ENCODE peak calls at places on chromosomes 2 and 18, in four cellular contexts. One of them, this sample, is unnamed.

GRCh38 chr18:77478619-77479018 is 229.0 kb downstream of the GALR1 start:
- DNase-seq in spleen: no peak
- DNase-seq in neural progenitor cell: no peak
- DNase-seq in A549: no peak
- DNase-seq in this sample: no peak

GRCh38 chr2:189369566-189369965 is 71.7 kb upstream of the WDR75 start:
- DNase-seq in spleen: no peak
- DNase-seq in neural progenitor cell: no peak
- DNase-seq in A549: peak
- DNase-seq in this sample: no peak

GRCh38 chr2:45840481-45840880 is 189.0 kb downstream of the PRKCE start:
- DNase-seq in spleen: no peak
- DNase-seq in neural progenitor cell: no peak
- DNase-seq in A549: no peak
- DNase-seq in this sample: no peak

GRCh38 chr2:20578266-20578894 is 72.5 kb downstream of the HS1BP3 start:
- DNase-seq in spleen: peak
- DNase-seq in neural progenitor cell: no peak
- DNase-seq in A549: no peak
- DNase-seq in this sample: no peak

GRCh38 chr2:152409691-152410597 is 75.0 kb downstream of the FMNL2 start:
- DNase-seq in spleen: no peak
- DNase-seq in neural progenitor cell: no peak
- DNase-seq in A549: no peak
- DNase-seq in this sample: no peak

GRCh38 chr2:25814681-25815080 is 63.6 kb downstream of the ASXL2 start:
- DNase-seq in spleen: no peak
- DNase-seq in neural progenitor cell: no peak
- DNase-seq in A549: no peak
- DNase-seq in this sample: no peak

GRCh38 chr2:28325567-28326468 is 66.8 kb upstream of the FOSL2 start:
- DNase-seq in spleen: no peak
- DNase-seq in neural progenitor cell: no peak
- DNase-seq in A549: no peak
- DNase-seq in this sample: no peak

GRCh38 chr2:42196403-42197267 is 27.5 kb downstream of the EML4 start:
- DNase-seq in spleen: no peak
- DNase-seq in neural progenitor cell: peak
- DNase-seq in A549: peak
- DNase-seq in this sample: peak

GRCh38 chr18:77071711-77072292 is 60.8 kb downstream of the MBP start:
- DNase-seq in spleen: no peak
- DNase-seq in neural progenitor cell: no peak
- DNase-seq in A549: peak
- DNase-seq in this sample: no peak

GRCh38 chr2:219851169-219851568 is 223.7 kb downstream of the SLC4A3 start:
- DNase-seq in spleen: no peak
- DNase-seq in neural progenitor cell: peak
- DNase-seq in A549: no peak
- DNase-seq in this sample: no peak

GRCh38 chr18:48418409-48419267 is 9.5 kb upstream of the ZBTB7C start:
- DNase-seq in spleen: no peak
- DNase-seq in neural progenitor cell: no peak
- DNase-seq in A549: no peak
- DNase-seq in this sample: no peak

GRCh38 chr18:41113885-41114482 is 841.0 kb upstream of the PIK3C3 start:
- DNase-seq in spleen: no peak
- DNase-seq in neural progenitor cell: no peak
- DNase-seq in A549: no peak
- DNase-seq in this sample: no peak

GRCh38 chr2:95346236-95346737 is 49.1 kb downstream of the KCNIP3 start:
- DNase-seq in spleen: peak
- DNase-seq in neural progenitor cell: no peak
- DNase-seq in A549: peak
- DNase-seq in this sample: no peak

GRCh38 chr2:1591978-1592907 is 152.1 kb downstream of the PXDN start:
- DNase-seq in spleen: peak
- DNase-seq in neural progenitor cell: peak
- DNase-seq in A549: peak
- DNase-seq in this sample: peak

GRCh38 chr18:22558945-22559385 is 141.2 kb upstream of the CTAGE1 start:
- DNase-seq in spleen: peak
- DNase-seq in neural progenitor cell: peak
- DNase-seq in A549: peak
- DNase-seq in this sample: no peak

GRCh38 chr2:32777714-32778113 is 149.9 kb downstream of the TTC27 start:
- DNase-seq in spleen: no peak
- DNase-seq in neural progenitor cell: no peak
- DNase-seq in A549: no peak
- DNase-seq in this sample: no peak

GRCh38 chr2:226483745-226484619 is 315.6 kb downstream of the IRS1 start:
- DNase-seq in spleen: no peak
- DNase-seq in neural progenitor cell: peak
- DNase-seq in A549: peak
- DNase-seq in this sample: peak

GRCh38 chr2:96952976-96953610 is 33.3 kb downstream of the FAM178B start:
- DNase-seq in spleen: no peak
- DNase-seq in neural progenitor cell: no peak
- DNase-seq in A549: no peak
- DNase-seq in this sample: no peak

GRCh38 chr2:75596784-75597183 is 36.0 kb upstream of the EVA1A start:
- DNase-seq in spleen: no peak
- DNase-seq in neural progenitor cell: no peak
- DNase-seq in A549: no peak
- DNase-seq in this sample: no peak

GRCh38 chr18:76425299-76426101 is 69.5 kb downstream of the ZNF516 start:
- DNase-seq in spleen: no peak
- DNase-seq in neural progenitor cell: no peak
- DNase-seq in A549: no peak
- DNase-seq in this sample: no peak

GRCh38 chr2:238811293-238811692 is 36.6 kb upstream of the TWIST2 start:
- DNase-seq in spleen: no peak
- DNase-seq in neural progenitor cell: no peak
- DNase-seq in A549: no peak
- DNase-seq in this sample: no peak

GRCh38 chr2:129735576-129735975 is 243.9 kb upstream of the RAB6C start:
- DNase-seq in spleen: no peak
- DNase-seq in neural progenitor cell: no peak
- DNase-seq in A549: no peak
- DNase-seq in this sample: no peak

GRCh38 chr2:43178055-43178598 is 48.3 kb downstream of the ZFP36L2 start:
- DNase-seq in spleen: no peak
- DNase-seq in neural progenitor cell: no peak
- DNase-seq in A549: no peak
- DNase-seq in this sample: no peak

GRCh38 chr2:235055891-235056516 is 104.2 kb downstream of the SH3BP4 start:
- DNase-seq in spleen: no peak
- DNase-seq in neural progenitor cell: peak
- DNase-seq in A549: peak
- DNase-seq in this sample: no peak

GRCh38 chr2:101756266-101756665 is 58.8 kb downstream of the MAP4K4 start:
- DNase-seq in spleen: no peak
- DNase-seq in neural progenitor cell: no peak
- DNase-seq in A549: no peak
- DNase-seq in this sample: no peak

GRCh38 chr2:133457862-133458261 is 110.4 kb downstream of the NCKAP5 start:
- DNase-seq in spleen: no peak
- DNase-seq in neural progenitor cell: no peak
- DNase-seq in A549: no peak
- DNase-seq in this sample: no peak

GRCh38 chr18:79574938-79575525 is 104.6 kb upstream of the CTDP1 start:
- DNase-seq in spleen: peak
- DNase-seq in neural progenitor cell: no peak
- DNase-seq in A549: no peak
- DNase-seq in this sample: no peak

GRCh38 chr2:39433586-39434195 is 3.4 kb downstream of the MAP4K3 start:
- DNase-seq in spleen: no peak
- DNase-seq in neural progenitor cell: no peak
- DNase-seq in A549: no peak
- DNase-seq in this sample: no peak

DNA sequence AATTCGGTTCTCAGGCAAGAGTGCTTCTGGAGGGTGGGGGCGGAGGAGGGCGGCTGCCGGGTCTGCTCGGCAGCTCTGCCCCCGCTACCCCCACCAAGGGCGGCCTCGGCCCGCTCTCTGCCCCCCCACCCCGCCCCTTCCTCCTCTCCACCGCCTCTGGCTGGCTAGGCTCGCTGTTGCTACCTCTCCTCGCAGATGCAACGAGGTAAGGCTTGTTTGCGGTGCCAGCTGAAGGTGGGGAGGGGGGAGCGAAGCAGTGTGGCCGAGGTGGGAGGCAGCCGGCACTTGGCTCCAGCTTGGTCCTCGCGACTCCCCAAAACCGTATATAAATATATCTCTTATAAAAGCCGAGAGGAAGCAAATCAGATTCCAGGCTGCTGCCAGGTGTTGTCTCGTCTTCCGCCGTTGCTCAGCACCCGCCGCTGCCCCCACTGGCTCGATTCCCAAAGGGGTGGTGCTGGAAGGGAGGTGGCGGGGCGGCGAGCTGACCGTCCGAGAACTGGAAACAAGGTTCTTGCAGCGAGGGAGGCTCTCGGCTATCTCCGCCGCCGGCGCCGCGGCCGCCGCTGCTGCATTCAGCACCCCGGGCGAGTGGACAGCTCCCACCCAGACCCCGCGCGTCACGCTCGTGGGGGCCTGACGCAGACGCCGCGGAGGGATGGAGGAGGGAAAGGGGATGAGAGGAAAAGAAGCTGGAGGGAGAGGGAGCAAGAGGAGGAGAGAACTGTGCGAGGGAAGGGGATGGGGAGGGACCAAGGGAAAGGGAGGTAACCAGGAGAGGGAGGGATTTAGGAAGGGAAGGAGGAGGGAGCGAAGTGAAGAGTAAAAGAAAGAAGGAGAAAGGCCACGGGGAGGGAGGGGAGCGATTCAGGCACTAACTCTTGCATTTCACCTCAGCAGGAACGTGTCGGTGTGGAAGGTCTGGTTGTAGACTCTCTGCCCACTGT is at the start of gene MARCHF4:
- DNase-seq in spleen: peak
- DNase-seq in neural progenitor cell: peak
- DNase-seq in A549: peak
- DNase-seq in this sample: peak
- H3K4me3 ChIP-seq in spleen: no peak
- H3K4me3 ChIP-seq in neural progenitor cell: peak
- H3K4me3 ChIP-seq in A549: peak
- H3K4me3 ChIP-seq in this sample: peak

GRCh38 chr2:47906261-47907096 is at the start of gene FBXO11:
- DNase-seq in spleen: peak
- DNase-seq in neural progenitor cell: peak
- DNase-seq in A549: peak
- DNase-seq in this sample: peak
- H3K4me3 ChIP-seq in spleen: peak
- H3K4me3 ChIP-seq in neural progenitor cell: peak
- H3K4me3 ChIP-seq in A549: peak
- H3K4me3 ChIP-seq in this sample: peak

GRCh38 chr2:241389697-241390096 is 33.6 kb downstream of the FARP2 start:
- DNase-seq in spleen: no peak
- DNase-seq in neural progenitor cell: no peak
- DNase-seq in A549: no peak
- DNase-seq in this sample: no peak

GRCh38 chr2:241386519-241386918 is 30.4 kb downstream of the FARP2 start:
- DNase-seq in spleen: no peak
- DNase-seq in neural progenitor cell: no peak
- DNase-seq in A549: no peak
- DNase-seq in this sample: no peak

GRCh38 chr2:241393524-241394196 is 37.6 kb downstream of the FARP2 start:
- DNase-seq in spleen: no peak
- DNase-seq in neural progenitor cell: no peak
- DNase-seq in A549: no peak
- DNase-seq in this sample: no peak

GRCh38 chr2:241391892-241392665 is 36.0 kb downstream of the FARP2 start:
- DNase-seq in spleen: no peak
- DNase-seq in neural progenitor cell: peak
- DNase-seq in A549: peak
- DNase-seq in this sample: peak

GRCh38 chr2:241390301-241391206 is 34.5 kb downstream of the FARP2 start:
- DNase-seq in spleen: no peak
- DNase-seq in neural progenitor cell: no peak
- DNase-seq in A549: no peak
- DNase-seq in this sample: no peak
- H3K4me3 ChIP-seq in spleen: no peak
- H3K4me3 ChIP-seq in neural progenitor cell: no peak
- H3K4me3 ChIP-seq in A549: no peak
- H3K4me3 ChIP-seq in this sample: no peak

DNA sequence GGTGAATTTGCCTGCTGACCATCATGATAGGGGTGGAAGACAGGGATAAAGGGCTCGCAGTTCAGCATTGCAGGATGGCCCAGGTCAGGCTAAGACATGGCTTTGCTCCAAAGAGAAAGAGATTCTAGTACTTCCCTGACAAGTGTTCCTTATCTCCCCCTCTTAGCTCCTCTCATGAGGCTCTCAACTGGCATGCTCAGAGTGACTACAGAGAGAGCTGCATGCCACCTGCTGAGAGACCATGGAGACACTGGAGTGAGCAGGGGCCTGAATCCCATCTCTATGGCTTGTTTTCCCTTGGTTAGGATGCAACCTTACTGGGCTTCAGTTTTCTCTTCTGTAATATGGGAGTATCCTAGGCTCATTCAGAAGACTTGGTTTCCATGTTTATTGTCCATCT is 94.3 kb downstream of the ARHGAP15 start:
- DNase-seq in spleen: no peak
- DNase-seq in neural progenitor cell: no peak
- DNase-seq in A549: no peak
- DNase-seq in this sample: no peak
- H3K4me3 ChIP-seq in spleen: no peak
- H3K4me3 ChIP-seq in neural progenitor cell: no peak
- H3K4me3 ChIP-seq in A549: no peak
- H3K4me3 ChIP-seq in this sample: no peak

GRCh38 chr2:56743807-56744206 is 560.0 kb downstream of the CCDC85A start:
- DNase-seq in spleen: no peak
- DNase-seq in neural progenitor cell: no peak
- DNase-seq in A549: no peak
- DNase-seq in this sample: no peak

GRCh38 chr2:56739421-56739820 is 555.6 kb downstream of the CCDC85A start:
- DNase-seq in spleen: no peak
- DNase-seq in neural progenitor cell: no peak
- DNase-seq in A549: no peak
- DNase-seq in this sample: no peak

GRCh38 chr2:56741601-56742102 is 557.9 kb downstream of the CCDC85A start:
- DNase-seq in spleen: no peak
- DNase-seq in neural progenitor cell: no peak
- DNase-seq in A549: peak
- DNase-seq in this sample: peak
- H3K4me3 ChIP-seq in spleen: no peak
- H3K4me3 ChIP-seq in neural progenitor cell: no peak
- H3K4me3 ChIP-seq in A549: peak
- H3K4me3 ChIP-seq in this sample: no peak

GRCh38 chr18:13514558-13514957 is 211.8 kb downstream of the FAM210A start:
- DNase-seq in spleen: no peak
- DNase-seq in neural progenitor cell: no peak
- DNase-seq in A549: no peak
- DNase-seq in this sample: no peak
- H3K4me3 ChIP-seq in spleen: no peak
- H3K4me3 ChIP-seq in neural progenitor cell: no peak
- H3K4me3 ChIP-seq in A549: no peak
- H3K4me3 ChIP-seq in this sample: no peak